ENCODE peak calls at places on chromosomes 12 and 14, in eight cellular contexts. One of them, this sample, is unnamed.
A peak's percentile ranks its signal among the peaks of the same experiment; 100 is the strongest.

GRCh38 chr12:89080797-89081470 is 271.4 kb downstream of the DUSP6 start:
- DNase-seq in right lobe of liver: no peak
- DNase-seq in ovary: no peak
- DNase-seq in GM12892: no peak
- DNase-seq in HCT116: no peak
- DNase-seq in heart left ventricle: no peak
- DNase-seq in tibial nerve: no peak
- DNase-seq in A549: no peak
- DNase-seq in this sample: no peak

GRCh38 chr12:131249291-131250027 is 295.8 kb downstream of the ADGRD1 start:
- DNase-seq in right lobe of liver: no peak
- DNase-seq in ovary: no peak
- DNase-seq in GM12892: no peak
- DNase-seq in HCT116: no peak
- DNase-seq in heart left ventricle: no peak
- DNase-seq in tibial nerve: no peak
- DNase-seq in A549: no peak
- DNase-seq in this sample: no peak

GRCh38 chr14:54784060-54784459 is 118.6 kb downstream of the GCH1 start:
- DNase-seq in right lobe of liver: peak; percentile 89
- DNase-seq in ovary: no peak
- DNase-seq in GM12892: no peak
- DNase-seq in HCT116: no peak
- DNase-seq in heart left ventricle: peak; percentile 79
- DNase-seq in tibial nerve: no peak
- DNase-seq in A549: no peak
- DNase-seq in this sample: no peak

GRCh38 chr12:56119361-56119796 is 1.3 kb downstream of the ZC3H10 start:
- DNase-seq in right lobe of liver: peak; percentile 89
- DNase-seq in ovary: peak; percentile 71
- DNase-seq in GM12892: peak; percentile 54
- DNase-seq in HCT116: peak; percentile 82
- DNase-seq in heart left ventricle: peak; percentile 80
- DNase-seq in tibial nerve: no peak
- DNase-seq in A549: peak; percentile 95
- DNase-seq in this sample: no peak

GRCh38 chr14:58078471-58078870 is 73.5 kb downstream of the ARMH4 start:
- DNase-seq in right lobe of liver: no peak
- DNase-seq in ovary: no peak
- DNase-seq in GM12892: no peak
- DNase-seq in HCT116: no peak
- DNase-seq in heart left ventricle: no peak
- DNase-seq in tibial nerve: no peak
- DNase-seq in A549: no peak
- DNase-seq in this sample: no peak

GRCh38 chr14:32480337-32480736 is 151.2 kb downstream of the AKAP6 start:
- DNase-seq in right lobe of liver: no peak
- DNase-seq in ovary: no peak
- DNase-seq in GM12892: no peak
- DNase-seq in HCT116: no peak
- DNase-seq in heart left ventricle: no peak
- DNase-seq in tibial nerve: no peak
- DNase-seq in A549: no peak
- DNase-seq in this sample: no peak

GRCh38 chr12:108530141-108530540 is 15.1 kb downstream of the FICD start:
- DNase-seq in right lobe of liver: no peak
- DNase-seq in ovary: no peak
- DNase-seq in GM12892: no peak
- DNase-seq in HCT116: no peak
- DNase-seq in heart left ventricle: no peak
- DNase-seq in tibial nerve: no peak
- DNase-seq in A549: no peak
- DNase-seq in this sample: no peak

GRCh38 chr14:97380539-97380941 is 583.4 kb downstream of the VRK1 start:
- DNase-seq in right lobe of liver: no peak
- DNase-seq in ovary: no peak
- DNase-seq in GM12892: no peak
- DNase-seq in HCT116: peak; percentile 43
- DNase-seq in heart left ventricle: no peak
- DNase-seq in tibial nerve: no peak
- DNase-seq in A549: no peak
- DNase-seq in this sample: no peak

GRCh38 chr14:73465833-73466532 is 7.6 kb upstream of the NUMB start:
- DNase-seq in right lobe of liver: no peak
- DNase-seq in ovary: no peak
- DNase-seq in GM12892: no peak
- DNase-seq in HCT116: no peak
- DNase-seq in heart left ventricle: no peak
- DNase-seq in tibial nerve: no peak
- DNase-seq in A549: no peak
- DNase-seq in this sample: peak; percentile 18

GRCh38 chr14:50773632-50774541 is 57.1 kb downstream of the NIN start:
- DNase-seq in right lobe of liver: no peak
- DNase-seq in ovary: no peak
- DNase-seq in GM12892: no peak
- DNase-seq in HCT116: no peak
- DNase-seq in heart left ventricle: no peak
- DNase-seq in tibial nerve: peak; percentile 29
- DNase-seq in A549: peak; percentile 63
- DNase-seq in this sample: peak; percentile 87

GRCh38 chr14:30958555-30959407 is 66.7 kb upstream of the AP4S1 start:
- DNase-seq in right lobe of liver: no peak
- DNase-seq in ovary: no peak
- DNase-seq in GM12892: no peak
- DNase-seq in HCT116: no peak
- DNase-seq in heart left ventricle: no peak
- DNase-seq in tibial nerve: no peak
- DNase-seq in A549: no peak
- DNase-seq in this sample: no peak

GRCh38 chr12:127174881-127175280 is 1092.1 kb upstream of the TMEM132C start:
- DNase-seq in right lobe of liver: no peak
- DNase-seq in ovary: no peak
- DNase-seq in GM12892: no peak
- DNase-seq in HCT116: no peak
- DNase-seq in heart left ventricle: no peak
- DNase-seq in tibial nerve: no peak
- DNase-seq in A549: no peak
- DNase-seq in this sample: no peak

GRCh38 chr12:52147983-52148540 is 43.8 kb downstream of the KRT80 start:
- DNase-seq in right lobe of liver: no peak
- DNase-seq in ovary: no peak
- DNase-seq in GM12892: no peak
- DNase-seq in HCT116: no peak
- DNase-seq in heart left ventricle: no peak
- DNase-seq in tibial nerve: no peak
- DNase-seq in A549: no peak
- DNase-seq in this sample: no peak

GRCh38 chr14:100307215-100308111 is 1.2 kb upstream of the SLC25A29 start:
- DNase-seq in right lobe of liver: no peak
- DNase-seq in ovary: no peak
- DNase-seq in GM12892: no peak
- DNase-seq in HCT116: no peak
- DNase-seq in heart left ventricle: no peak
- DNase-seq in tibial nerve: no peak
- DNase-seq in A549: no peak
- DNase-seq in this sample: peak; percentile 90

GRCh38 chr14:100304825-100305445 is 1.3 kb downstream of the SLC25A29 start:
- DNase-seq in right lobe of liver: no peak
- DNase-seq in ovary: peak; percentile 68
- DNase-seq in GM12892: no peak
- DNase-seq in HCT116: no peak
- DNase-seq in heart left ventricle: peak; percentile 54
- DNase-seq in tibial nerve: no peak
- DNase-seq in A549: peak; percentile 36
- DNase-seq in this sample: peak; percentile 53

GRCh38 chr14:100305446-100306255 is 593 bp downstream of the SLC25A29 start:
- DNase-seq in right lobe of liver: no peak
- DNase-seq in ovary: peak; percentile 79
- DNase-seq in GM12892: no peak
- DNase-seq in HCT116: no peak
- DNase-seq in heart left ventricle: peak; percentile 48
- DNase-seq in tibial nerve: no peak
- DNase-seq in A549: peak; percentile 24
- DNase-seq in this sample: peak; percentile 92

GRCh38 chr14:100306506-100307214 is 416 bp upstream of the SLC25A29 start:
- DNase-seq in right lobe of liver: peak; percentile 93
- DNase-seq in ovary: peak; percentile 91
- DNase-seq in GM12892: peak; percentile 95
- DNase-seq in HCT116: peak; percentile 54
- DNase-seq in heart left ventricle: peak; percentile 92
- DNase-seq in tibial nerve: peak; percentile 87
- DNase-seq in A549: peak; percentile 87
- DNase-seq in this sample: peak; percentile 97

DNA sequence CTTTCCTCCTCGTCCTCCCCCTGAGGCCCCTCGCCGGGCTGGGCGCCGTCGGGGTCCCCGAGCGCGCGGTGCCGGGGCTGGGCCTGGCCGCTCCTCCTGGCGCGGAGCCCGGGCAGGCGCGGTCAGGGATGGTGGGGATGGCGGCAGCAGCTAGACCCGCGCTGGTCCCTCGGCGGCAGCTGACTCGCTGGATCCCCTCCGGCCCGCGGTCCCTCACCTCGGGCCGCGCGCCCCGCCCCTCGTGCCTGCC is at the start of gene SLC25A29:
- DNase-seq in right lobe of liver: no peak
- DNase-seq in ovary: no peak
- DNase-seq in GM12892: no peak
- DNase-seq in HCT116: no peak
- DNase-seq in heart left ventricle: no peak
- DNase-seq in tibial nerve: no peak
- DNase-seq in A549: no peak
- DNase-seq in this sample: no peak
- TF ChIP-seq POLR2A in right lobe of liver: peak; percentile 65
- TF ChIP-seq POLR2A in ovary: peak; percentile 80
- TF ChIP-seq POLR2A in GM12892: peak; percentile 44
- TF ChIP-seq POLR2A in HCT116: peak; percentile 72
- TF ChIP-seq POLR2A in heart left ventricle: peak; percentile 3
- TF ChIP-seq POLR2A in tibial nerve: peak; percentile 89
- TF ChIP-seq POLR2A in A549: no peak
- TF ChIP-seq POLR2A in this sample: no peak

GRCh38 chr12:67876305-67876915 is 112.8 kb upstream of the IFNG-AS1 start:
- DNase-seq in right lobe of liver: no peak
- DNase-seq in ovary: no peak
- DNase-seq in GM12892: no peak
- DNase-seq in HCT116: no peak
- DNase-seq in heart left ventricle: no peak
- DNase-seq in tibial nerve: no peak
- DNase-seq in A549: no peak
- DNase-seq in this sample: no peak
- TF ChIP-seq POLR2A in right lobe of liver: no peak
- TF ChIP-seq POLR2A in ovary: no peak
- TF ChIP-seq POLR2A in GM12892: no peak
- TF ChIP-seq POLR2A in HCT116: no peak
- TF ChIP-seq POLR2A in heart left ventricle: no peak
- TF ChIP-seq POLR2A in tibial nerve: no peak
- TF ChIP-seq POLR2A in A549: no peak
- TF ChIP-seq POLR2A in this sample: no peak

GRCh38 chr14:39114073-39114838 is at the start of gene GEMIN2:
- DNase-seq in right lobe of liver: peak; percentile 94
- DNase-seq in ovary: peak; percentile 92
- DNase-seq in GM12892: peak; percentile 70
- DNase-seq in HCT116: peak; percentile 88
- DNase-seq in heart left ventricle: peak; percentile 92
- DNase-seq in tibial nerve: peak; percentile 85
- DNase-seq in A549: peak; percentile 97
- DNase-seq in this sample: peak; percentile 98
- TF ChIP-seq POLR2A in right lobe of liver: peak; percentile 32
- TF ChIP-seq POLR2A in ovary: peak; percentile 42
- TF ChIP-seq POLR2A in GM12892: peak; percentile 79
- TF ChIP-seq POLR2A in HCT116: peak; percentile 96
- TF ChIP-seq POLR2A in heart left ventricle: no peak
- TF ChIP-seq POLR2A in tibial nerve: peak; percentile 49
- TF ChIP-seq POLR2A in A549: peak; percentile 94
- TF ChIP-seq POLR2A in this sample: no peak

DNA sequence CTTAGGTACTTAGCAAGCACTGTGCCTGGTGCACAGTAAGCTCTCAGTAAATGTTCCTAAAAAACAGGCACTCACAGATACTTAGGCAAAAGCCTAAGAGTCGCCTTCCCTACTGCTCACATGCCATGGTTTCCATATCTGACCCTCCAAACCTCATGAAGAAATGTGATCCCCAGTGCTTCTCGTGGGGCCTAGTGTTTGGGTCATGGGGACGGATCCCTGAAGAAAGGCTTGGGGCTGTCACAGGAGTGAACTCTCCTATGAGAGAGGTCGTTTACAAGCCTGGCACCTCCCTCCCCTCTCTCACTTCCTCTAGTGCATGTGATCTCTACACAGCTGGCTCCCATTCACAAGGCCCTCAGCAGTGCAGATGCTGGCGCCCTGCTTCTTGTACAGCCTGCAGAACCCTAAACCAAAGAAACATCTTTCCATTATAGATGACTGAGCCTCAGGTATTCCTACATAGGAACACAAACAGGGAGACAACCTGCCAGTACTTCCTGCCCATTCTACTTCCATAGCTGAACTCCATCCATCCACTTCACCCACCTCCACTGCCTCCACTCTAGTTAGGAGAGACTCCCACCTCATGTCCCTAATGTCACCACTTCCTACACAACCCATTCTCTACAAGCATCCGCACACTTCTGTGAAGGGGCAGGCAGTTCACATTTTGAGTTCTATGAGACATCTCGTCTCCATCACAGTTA is 2.9 kb downstream of the SLC15A4 start:
- DNase-seq in right lobe of liver: peak; percentile 57
- DNase-seq in ovary: no peak
- DNase-seq in GM12892: no peak
- DNase-seq in HCT116: no peak
- DNase-seq in heart left ventricle: peak; percentile 38
- DNase-seq in tibial nerve: no peak
- DNase-seq in A549: no peak
- DNase-seq in this sample: no peak
- TF ChIP-seq POLR2A in right lobe of liver: peak; percentile 21
- TF ChIP-seq POLR2A in ovary: no peak
- TF ChIP-seq POLR2A in GM12892: peak; percentile 74
- TF ChIP-seq POLR2A in HCT116: no peak
- TF ChIP-seq POLR2A in heart left ventricle: no peak
- TF ChIP-seq POLR2A in tibial nerve: no peak
- TF ChIP-seq POLR2A in A549: no peak
- TF ChIP-seq POLR2A in this sample: no peak

DNA sequence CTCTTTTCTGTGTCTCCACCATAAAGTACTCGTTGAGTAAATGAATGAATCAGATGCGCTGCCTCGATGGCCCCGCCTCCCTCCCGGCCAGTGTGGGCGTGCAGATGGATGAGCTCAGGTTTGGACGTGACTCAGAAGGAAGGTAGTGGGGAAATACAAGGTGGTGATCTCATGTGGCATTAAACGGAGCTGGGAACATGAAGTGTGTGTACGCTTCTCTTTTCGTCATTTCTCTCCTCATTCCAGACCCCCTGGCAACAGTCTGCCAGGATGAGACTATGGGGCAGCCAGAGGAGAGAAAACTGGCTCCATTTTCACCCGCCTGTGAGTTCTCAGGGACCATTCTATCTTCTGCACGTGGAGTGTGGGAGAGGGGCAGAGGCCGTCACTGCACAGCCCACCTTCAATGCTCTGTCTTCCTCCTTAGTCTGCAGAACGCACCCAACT is 91.6 kb downstream of the TSPAN9 start:
- DNase-seq in right lobe of liver: no peak
- DNase-seq in ovary: no peak
- DNase-seq in GM12892: no peak
- DNase-seq in HCT116: peak; percentile 72
- DNase-seq in heart left ventricle: no peak
- DNase-seq in tibial nerve: no peak
- DNase-seq in A549: peak; percentile 86
- DNase-seq in this sample: no peak
- TF ChIP-seq POLR2A in right lobe of liver: no peak
- TF ChIP-seq POLR2A in ovary: no peak
- TF ChIP-seq POLR2A in GM12892: no peak
- TF ChIP-seq POLR2A in HCT116: no peak
- TF ChIP-seq POLR2A in heart left ventricle: no peak
- TF ChIP-seq POLR2A in tibial nerve: no peak
- TF ChIP-seq POLR2A in A549: no peak
- TF ChIP-seq POLR2A in this sample: no peak